ENCODE peak calls at places on chromosomes 12 and 14, in eight cellular contexts. One of them, this sample, is unnamed.

GRCh38 chr14:103121846-103122577 is 1.2 kb upstream of the TNFAIP2 start:
- DNase-seq in erythroblast: no peak
- DNase-seq in neural crest cell: no peak
- DNase-seq in astrocyte of the spinal cord: peak
- DNase-seq in activated CD4-positive, alpha-beta T cell treated with anti-CD3 and anti-CD28 coated beads, Interleukin-2, amount 50 U/mL, for 1 hour: no peak
- DNase-seq in lower lobe of right lung: peak
- DNase-seq in A172: peak
- DNase-seq in stimulated activated CD4-positive, alpha-beta T cell treated with anti-CD3 and anti-CD28 coated beads, Interleukin-1b, Interleukin-23, amount 100 ng/mL, for 1 hour: no peak
- DNase-seq in this sample: peak

GRCh38 chr14:36021030-36021422 is 155.5 kb downstream of the PTCSC3 start:
- DNase-seq in erythroblast: no peak
- DNase-seq in neural crest cell: no peak
- DNase-seq in astrocyte of the spinal cord: no peak
- DNase-seq in activated CD4-positive, alpha-beta T cell treated with anti-CD3 and anti-CD28 coated beads, Interleukin-2, amount 50 U/mL, for 1 hour: no peak
- DNase-seq in lower lobe of right lung: no peak
- DNase-seq in A172: no peak
- DNase-seq in stimulated activated CD4-positive, alpha-beta T cell treated with anti-CD3 and anti-CD28 coated beads, Interleukin-1b, Interleukin-23, amount 100 ng/mL, for 1 hour: no peak
- DNase-seq in this sample: no peak

GRCh38 chr14:89298056-89298834 is 118.8 kb downstream of the FOXN3 start:
- DNase-seq in erythroblast: no peak
- DNase-seq in neural crest cell: no peak
- DNase-seq in astrocyte of the spinal cord: no peak
- DNase-seq in activated CD4-positive, alpha-beta T cell treated with anti-CD3 and anti-CD28 coated beads, Interleukin-2, amount 50 U/mL, for 1 hour: no peak
- DNase-seq in lower lobe of right lung: no peak
- DNase-seq in A172: no peak
- DNase-seq in stimulated activated CD4-positive, alpha-beta T cell treated with anti-CD3 and anti-CD28 coated beads, Interleukin-1b, Interleukin-23, amount 100 ng/mL, for 1 hour: no peak
- DNase-seq in this sample: no peak

GRCh38 chr14:39423793-39424192 is 8.4 kb downstream of the FBXO33 start:
- DNase-seq in erythroblast: no peak
- DNase-seq in neural crest cell: no peak
- DNase-seq in astrocyte of the spinal cord: no peak
- DNase-seq in activated CD4-positive, alpha-beta T cell treated with anti-CD3 and anti-CD28 coated beads, Interleukin-2, amount 50 U/mL, for 1 hour: no peak
- DNase-seq in lower lobe of right lung: no peak
- DNase-seq in A172: no peak
- DNase-seq in stimulated activated CD4-positive, alpha-beta T cell treated with anti-CD3 and anti-CD28 coated beads, Interleukin-1b, Interleukin-23, amount 100 ng/mL, for 1 hour: no peak
- DNase-seq in this sample: no peak

GRCh38 chr12:13691598-13691997 is 289.8 kb downstream of the GRIN2B start:
- DNase-seq in erythroblast: no peak
- DNase-seq in neural crest cell: no peak
- DNase-seq in astrocyte of the spinal cord: no peak
- DNase-seq in activated CD4-positive, alpha-beta T cell treated with anti-CD3 and anti-CD28 coated beads, Interleukin-2, amount 50 U/mL, for 1 hour: no peak
- DNase-seq in lower lobe of right lung: no peak
- DNase-seq in A172: no peak
- DNase-seq in stimulated activated CD4-positive, alpha-beta T cell treated with anti-CD3 and anti-CD28 coated beads, Interleukin-1b, Interleukin-23, amount 100 ng/mL, for 1 hour: no peak
- DNase-seq in this sample: no peak

GRCh38 chr12:26696613-26697092 is 136.3 kb downstream of the ITPR2 start:
- DNase-seq in erythroblast: peak
- DNase-seq in neural crest cell: no peak
- DNase-seq in astrocyte of the spinal cord: peak
- DNase-seq in activated CD4-positive, alpha-beta T cell treated with anti-CD3 and anti-CD28 coated beads, Interleukin-2, amount 50 U/mL, for 1 hour: no peak
- DNase-seq in lower lobe of right lung: no peak
- DNase-seq in A172: no peak
- DNase-seq in stimulated activated CD4-positive, alpha-beta T cell treated with anti-CD3 and anti-CD28 coated beads, Interleukin-1b, Interleukin-23, amount 100 ng/mL, for 1 hour: no peak
- DNase-seq in this sample: no peak

GRCh38 chr12:95548056-95548538 is 3.2 kb downstream of the USP44 start:
- DNase-seq in erythroblast: peak
- DNase-seq in neural crest cell: peak
- DNase-seq in astrocyte of the spinal cord: no peak
- DNase-seq in activated CD4-positive, alpha-beta T cell treated with anti-CD3 and anti-CD28 coated beads, Interleukin-2, amount 50 U/mL, for 1 hour: peak
- DNase-seq in lower lobe of right lung: peak
- DNase-seq in A172: no peak
- DNase-seq in stimulated activated CD4-positive, alpha-beta T cell treated with anti-CD3 and anti-CD28 coated beads, Interleukin-1b, Interleukin-23, amount 100 ng/mL, for 1 hour: peak
- DNase-seq in this sample: peak

GRCh38 chr14:104712881-104713734 is 10.9 kb upstream of the ADSS1 start:
- DNase-seq in erythroblast: no peak
- DNase-seq in neural crest cell: no peak
- DNase-seq in astrocyte of the spinal cord: no peak
- DNase-seq in activated CD4-positive, alpha-beta T cell treated with anti-CD3 and anti-CD28 coated beads, Interleukin-2, amount 50 U/mL, for 1 hour: no peak
- DNase-seq in lower lobe of right lung: no peak
- DNase-seq in A172: no peak
- DNase-seq in stimulated activated CD4-positive, alpha-beta T cell treated with anti-CD3 and anti-CD28 coated beads, Interleukin-1b, Interleukin-23, amount 100 ng/mL, for 1 hour: no peak
- DNase-seq in this sample: no peak

GRCh38 chr14:42950363-42950762 is 1343.7 kb downstream of the LRFN5 start:
- DNase-seq in erythroblast: no peak
- DNase-seq in neural crest cell: no peak
- DNase-seq in astrocyte of the spinal cord: no peak
- DNase-seq in activated CD4-positive, alpha-beta T cell treated with anti-CD3 and anti-CD28 coated beads, Interleukin-2, amount 50 U/mL, for 1 hour: no peak
- DNase-seq in lower lobe of right lung: no peak
- DNase-seq in A172: no peak
- DNase-seq in stimulated activated CD4-positive, alpha-beta T cell treated with anti-CD3 and anti-CD28 coated beads, Interleukin-1b, Interleukin-23, amount 100 ng/mL, for 1 hour: no peak
- DNase-seq in this sample: no peak

GRCh38 chr14:105294142-105294597 is 6.6 kb downstream of the BRF1 start:
- DNase-seq in erythroblast: peak
- DNase-seq in neural crest cell: no peak
- DNase-seq in astrocyte of the spinal cord: peak
- DNase-seq in activated CD4-positive, alpha-beta T cell treated with anti-CD3 and anti-CD28 coated beads, Interleukin-2, amount 50 U/mL, for 1 hour: peak
- DNase-seq in lower lobe of right lung: no peak
- DNase-seq in A172: no peak
- DNase-seq in stimulated activated CD4-positive, alpha-beta T cell treated with anti-CD3 and anti-CD28 coated beads, Interleukin-1b, Interleukin-23, amount 100 ng/mL, for 1 hour: no peak
- DNase-seq in this sample: no peak

GRCh38 chr14:69879175-69880047 is at the start of gene SMOC1:
- DNase-seq in erythroblast: no peak
- DNase-seq in neural crest cell: peak
- DNase-seq in astrocyte of the spinal cord: peak
- DNase-seq in activated CD4-positive, alpha-beta T cell treated with anti-CD3 and anti-CD28 coated beads, Interleukin-2, amount 50 U/mL, for 1 hour: no peak
- DNase-seq in lower lobe of right lung: no peak
- DNase-seq in A172: peak
- DNase-seq in stimulated activated CD4-positive, alpha-beta T cell treated with anti-CD3 and anti-CD28 coated beads, Interleukin-1b, Interleukin-23, amount 100 ng/mL, for 1 hour: no peak
- DNase-seq in this sample: peak

GRCh38 chr12:118827047-118827446 is 154.3 kb upstream of the SRRM4 start:
- DNase-seq in erythroblast: no peak
- DNase-seq in neural crest cell: no peak
- DNase-seq in astrocyte of the spinal cord: no peak
- DNase-seq in activated CD4-positive, alpha-beta T cell treated with anti-CD3 and anti-CD28 coated beads, Interleukin-2, amount 50 U/mL, for 1 hour: no peak
- DNase-seq in lower lobe of right lung: no peak
- DNase-seq in A172: no peak
- DNase-seq in stimulated activated CD4-positive, alpha-beta T cell treated with anti-CD3 and anti-CD28 coated beads, Interleukin-1b, Interleukin-23, amount 100 ng/mL, for 1 hour: no peak
- DNase-seq in this sample: no peak